ENCODE peak calls at places on chromosomes 2 and 18, in seven cellular contexts. R, W, V, H, I, Z and B are unnamed samples.

GRCh38 chr2:8488001-8488738 is 193.7 kb upstream of the ID2 start:
- DNase-seq in R (no peak), W (no peak), V (peak), H (no peak), I (peak), Z (peak), B (peak)

GRCh38 chr2:173235947-173236803 is 118.5 kb upstream of the CDCA7 start:
- DNase-seq in R (no peak), W (no peak), V (no peak), H (no peak), I (no peak), Z (no peak), B (no peak)

GRCh38 chr2:7930800-7931635 is 750.8 kb upstream of the ID2 start:
- DNase-seq in R (peak), W (no peak), V (no peak), H (no peak), I (peak), Z (no peak), B (peak)

GRCh38 chr18:72868666-72869661 is 1.2 kb upstream of the NETO1 start:
- DNase-seq in R (no peak), W (no peak), V (no peak), H (no peak), I (no peak), Z (no peak), B (no peak)

GRCh38 chr2:107801498-107801897 is 25.2 kb upstream of the RGPD4 start:
- DNase-seq in R (no peak), W (no peak), V (no peak), H (no peak), I (no peak), Z (no peak), B (no peak)

GRCh38 chr2:166163775-166164174 is 36.0 kb upstream of the SCN1A start:
- DNase-seq in R (no peak), W (no peak), V (no peak), H (no peak), I (no peak), Z (no peak), B (no peak)

GRCh38 chr2:158505448-158505934 is 48.7 kb downstream of the PKP4 start:
- DNase-seq in R (no peak), W (no peak), V (no peak), H (no peak), I (no peak), Z (no peak), B (no peak)

GRCh38 chr2:222470802-222471468 is 46.6 kb downstream of the SGPP2 start:
- DNase-seq in R (no peak), W (no peak), V (no peak), H (no peak), I (no peak), Z (no peak), B (no peak)

GRCh38 chr2:37377187-37377532 is 32.7 kb downstream of the QPCT start:
- DNase-seq in R (no peak), W (no peak), V (no peak), H (peak), I (peak), Z (no peak), B (no peak)

GRCh38 chr2:206154197-206154596 is 5.0 kb downstream of the NDUFS1 start:
- DNase-seq in R (no peak), W (no peak), V (no peak), H (no peak), I (no peak), Z (no peak), B (no peak)

GRCh38 chr2:160381425-160381951 is 112.1 kb downstream of the RBMS1 start:
- DNase-seq in R (no peak), W (no peak), V (no peak), H (no peak), I (no peak), Z (no peak), B (no peak)

GRCh38 chr2:27320958-27321543 is 1.8 kb downstream of the MPV17 start:
- DNase-seq in R (no peak), W (peak), V (no peak), H (peak), I (no peak), Z (no peak), B (peak)

GRCh38 chr2:218219934-218220333 is 2.9 kb downstream of the ARPC2 start:
- DNase-seq in R (no peak), W (no peak), V (no peak), H (no peak), I (no peak), Z (no peak), B (no peak)

GRCh38 chr2:95046371-95047112 is 21.0 kb downstream of the MAL start:
- DNase-seq in R (no peak), W (no peak), V (no peak), H (no peak), I (no peak), Z (no peak), B (no peak)

GRCh38 chr2:72041638-72042111 is 106.0 kb downstream of the CYP26B1 start:
- DNase-seq in R (no peak), W (no peak), V (no peak), H (no peak), I (no peak), Z (no peak), B (no peak)

GRCh38 chr2:103401621-103402020 is 639.8 kb downstream of the TMEM182 start:
- DNase-seq in R (no peak), W (no peak), V (no peak), H (no peak), I (no peak), Z (no peak), B (no peak)

GRCh38 chr2:224034027-224034426 is 5.1 kb downstream of the SERPINE2 start:
- DNase-seq in R (no peak), W (no peak), V (no peak), H (no peak), I (no peak), Z (no peak), B (no peak)

GRCh38 chr2:236847538-236848263 is 238.0 kb upstream of the COPS8 start:
- DNase-seq in R (no peak), W (no peak), V (no peak), H (no peak), I (no peak), Z (no peak), B (no peak)

GRCh38 chr2:123696799-123697410 is 328.2 kb upstream of the CNTNAP5 start:
- DNase-seq in R (no peak), W (no peak), V (no peak), H (no peak), I (no peak), Z (no peak), B (no peak)

GRCh38 chr2:174690026-174690425 is 74.2 kb downstream of the CHRNA1 start:
- DNase-seq in R (no peak), W (no peak), V (no peak), H (no peak), I (no peak), Z (no peak), B (no peak)

GRCh38 chr2:11160731-11161455 is 5.6 kb downstream of the SLC66A3 start:
- DNase-seq in R (no peak), W (no peak), V (no peak), H (no peak), I (no peak), Z (no peak), B (no peak)

GRCh38 chr2:158914731-158915130 is 53.7 kb upstream of the TANC1 start:
- DNase-seq in R (no peak), W (no peak), V (no peak), H (no peak), I (no peak), Z (no peak), B (no peak)

GRCh38 chr2:176096986-176097819 is 2.4 kb upstream of the HOXD12 start:
- DNase-seq in R (peak), W (peak), V (peak), H (peak), I (no peak), Z (no peak), B (peak)

GRCh38 chr2:234290671-234291070 is 206.2 kb downstream of the ARL4C start:
- DNase-seq in R (no peak), W (no peak), V (no peak), H (no peak), I (peak), Z (no peak), B (no peak)

GRCh38 chr2:221817052-221817451 is 244.9 kb upstream of the EPHA4 start:
- DNase-seq in R (no peak), W (no peak), V (no peak), H (no peak), I (no peak), Z (no peak), B (no peak)

GRCh38 chr2:27831279-27832050 is 58.7 kb downstream of the RBKS start:
- DNase-seq in R (no peak), W (no peak), V (no peak), H (no peak), I (no peak), Z (no peak), B (no peak)

GRCh38 chr18:28079883-28080282 is 97.0 kb downstream of the CDH2 start:
- DNase-seq in R (no peak), W (no peak), V (no peak), H (no peak), I (no peak), Z (no peak), B (no peak)